ENCODE peak calls at places on chromosomes 2 and 18, in five cellular contexts. Q is GM03348; Z is activated gamma-delta T cell treated with Interleukin-2 at 50 U/mL for 16 hours; F is hepatic stellate cell; R is naive thymus-derived CD8-positive, alpha-beta T cell. L is an unnamed sample.

GRCh38 chr2:101864426-101864825 is 127.3 kb upstream of the IL1R2 start:
- DNase-seq in Q (no peak), Z (no peak), F (no peak), R (no peak), L (no peak)

GRCh38 chr2:202172439-202173191 is 65.8 kb downstream of the SUMO1 start:
- DNase-seq in Q (no peak), Z (no peak), F (no peak), R (no peak), L (no peak)

GRCh38 chr2:201070966-201071304 is 536 bp downstream of the HYCC2 start:
- DNase-seq in Q (peak; percentile 30), Z (no peak), F (peak; percentile 34), R (no peak), L (peak; percentile 16)

GRCh38 chr2:105754999-105755398 is 10.3 kb downstream of the NCK2 start:
- DNase-seq in Q (no peak), Z (no peak), F (no peak), R (no peak), L (no peak)

GRCh38 chr18:79439201-79440023 is 43.7 kb downstream of the NFATC1 start:
- DNase-seq in Q (no peak), Z (no peak), F (no peak), R (peak; percentile 40), L (peak; percentile 41)

GRCh38 chr2:62333961-62334360 is 138.0 kb downstream of the B3GNT2 start:
- DNase-seq in Q (no peak), Z (no peak), F (no peak), R (no peak), L (no peak)

GRCh38 chr2:235669983-235670962 is 176.4 kb downstream of the AGAP1 start:
- DNase-seq in Q (peak; percentile 86), Z (no peak), F (peak; percentile 82), R (no peak), L (peak; percentile 93)

GRCh38 chr2:102061962-102062795 is 70.4 kb downstream of the IL1R2 start:
- DNase-seq in Q (peak; percentile 63), Z (no peak), F (peak; percentile 67), R (no peak), L (peak; percentile 81)

GRCh38 chr2:213306320-213306942 is 22.2 kb downstream of the SPAG16 start:
- DNase-seq in Q (peak; percentile 3), Z (no peak), F (no peak), R (no peak), L (peak; percentile 48)

GRCh38 chr2:73255007-73255644 is 21.0 kb downstream of the CCT7 start:
- DNase-seq in Q (no peak), Z (no peak), F (no peak), R (no peak), L (no peak)

GRCh38 chr2:138589663-138590062 is 88.1 kb downstream of the SPOPL start:
- DNase-seq in Q (no peak), Z (no peak), F (no peak), R (no peak), L (no peak)

GRCh38 chr18:49654347-49654746 is 92.5 kb downstream of the LIPG start:
- DNase-seq in Q (no peak), Z (no peak), F (no peak), R (no peak), L (no peak)

GRCh38 chr2:44778221-44778654 is 163.3 kb upstream of the SIX3 start:
- DNase-seq in Q (no peak), Z (no peak), F (peak; percentile 50), R (no peak), L (no peak)

GRCh38 chr2:25161055-25161781 is 7.2 kb downstream of the POMC start:
- DNase-seq in Q (no peak), Z (peak; percentile 72), F (no peak), R (peak; percentile 52), L (peak; percentile 66)

GRCh38 chr2:175871331-175871730 is 130.7 kb downstream of the LNPK start:
- DNase-seq in Q (peak; percentile 74), Z (no peak), F (no peak), R (no peak), L (peak; percentile 57)

GRCh38 chr18:13253786-13254755 is 35.5 kb downstream of the LDLRAD4 start:
- DNase-seq in Q (no peak), Z (no peak), F (no peak), R (no peak), L (no peak)

GRCh38 chr2:36650031-36650430 is 46.5 kb upstream of the VIT start:
- DNase-seq in Q (peak; percentile 60), Z (no peak), F (peak; percentile 42), R (no peak), L (peak; percentile 86)

GRCh38 chr2:21118302-21118920 is 5.4 kb upstream of the TDRD15 start:
- DNase-seq in Q (peak; percentile 14), Z (no peak), F (peak; percentile 16), R (no peak), L (no peak)

GRCh38 chr2:64405476-64406406 is 48.2 kb upstream of the LGALSL start:
- DNase-seq in Q (peak; percentile 72), Z (no peak), F (peak; percentile 63), R (no peak), L (peak; percentile 92)

GRCh38 chr2:30768708-30769580 is 38.3 kb downstream of the CAPN13 start:
- DNase-seq in Q (no peak), Z (no peak), F (no peak), R (no peak), L (no peak)

GRCh38 chr2:45442026-45442425 is 169.0 kb downstream of the SRBD1 start:
- DNase-seq in Q (no peak), Z (no peak), F (no peak), R (no peak), L (no peak)

GRCh38 chr2:100260712-100261620 is 61.3 kb downstream of the LONRF2 start:
- DNase-seq in Q (peak; percentile 89), Z (no peak), F (peak; percentile 79), R (peak; percentile 8), L (peak; percentile 76)

GRCh38 chr2:19673213-19673791 is 228.5 kb downstream of the TTC32 start:
- DNase-seq in Q (peak; percentile 33), Z (no peak), F (no peak), R (no peak), L (no peak)

GRCh38 chr2:28155627-28156026 is 237.0 kb upstream of the FOSL2 start:
- DNase-seq in Q (no peak), Z (no peak), F (no peak), R (no peak), L (no peak)

L was measured in foreskin fibroblast.